ENCODE peak calls at places on chromosomes 11 and 22, in six cellular contexts. M, G, V, A, P and R are unnamed samples.

GRCh38 chr11:100928426-100928825 is 201.2 kb downstream of the PGR start:
- DNase-seq in M (no peak), G (no peak), V (no peak), A (no peak), P (no peak), R (no peak)

GRCh38 chr11:48001438-48002021 is 21.2 kb downstream of the PTPRJ start:
- DNase-seq in M (no peak), G (peak; percentile 73), V (no peak), A (no peak), P (peak; percentile 94), R (peak; percentile 59)

GRCh38 chr11:68508425-68508824 is 47.9 kb downstream of the PPP6R3 start:
- DNase-seq in M (no peak), G (no peak), V (no peak), A (no peak), P (peak; percentile 36), R (no peak)

GRCh38 chr11:92830382-92831148 is 138.9 kb upstream of the MTNR1B start:
- DNase-seq in M (no peak), G (no peak), V (no peak), A (peak; percentile 87), P (no peak), R (no peak)

GRCh38 chr22:37739611-37740049 is 42.8 kb downstream of the TRIOBP start:
- DNase-seq in M (no peak), G (no peak), V (no peak), A (no peak), P (no peak), R (no peak)

GRCh38 chr11:95725169-95725568 is 64.4 kb downstream of the FAM76B start:
- DNase-seq in M (no peak), G (no peak), V (no peak), A (no peak), P (no peak), R (no peak)

GRCh38 chr11:12889243-12889642 is 119.9 kb upstream of the RASSF10 start:
- DNase-seq in M (peak; percentile 61), G (no peak), V (no peak), A (no peak), P (peak; percentile 67), R (no peak)

GRCh38 chr22:42990131-42990838 is 24.7 kb downstream of the PACSIN2 start:
- DNase-seq in M (peak; percentile 68), G (no peak), V (peak; percentile 26), A (no peak), P (peak; percentile 89), R (no peak)

GRCh38 chr11:75022289-75022688 is 33.6 kb downstream of the NEU3 start:
- DNase-seq in M (no peak), G (no peak), V (no peak), A (no peak), P (no peak), R (no peak)

GRCh38 chr11:117840881-117841581 is 16.5 kb upstream of the FXYD2 start:
- DNase-seq in M (no peak), G (no peak), V (no peak), A (no peak), P (no peak), R (no peak)

GRCh38 chr11:35836185-35836584 is 107.7 kb upstream of the LDLRAD3 start:
- DNase-seq in M (no peak), G (no peak), V (no peak), A (no peak), P (no peak), R (no peak)

GRCh38 chr22:33883961-33884808 is 36.1 kb downstream of the LARGE1 start:
- DNase-seq in M (no peak), G (no peak), V (peak; percentile 24), A (no peak), P (no peak), R (no peak)